ENCODE peak calls at places on chromosomes 5 and 9, in four cellular contexts. X is naive thymus-derived CD8-positive, alpha-beta T cell; R is GM12865; M is OCI-LY7. Z is an unnamed sample.

GRCh38 chr5:102666164-102666951 is 88.7 kb upstream of the PAM start:
- DNase-seq in R (no peak), M (no peak), X (no peak), Z (no peak)

GRCh38 chr5:166856771-166857170 is 1434.7 kb upstream of the WWC1 start:
- DNase-seq in R (no peak), X (no peak), M (no peak), Z (no peak)

GRCh38 chr9:35662437-35662836 is 2.6 kb downstream of the ARHGEF39 start:
- DNase-seq in R (no peak), M (no peak), X (no peak), Z (no peak)

GRCh38 chr5:58071566-58071965 is 388.3 kb downstream of the PLK2 start:
- DNase-seq in X (no peak), R (no peak), M (no peak), Z (no peak)

GRCh38 chr5:138354926-138355378 is 2.5 kb downstream of the KDM3B start:
- DNase-seq in M (peak; percentile 73), X (peak; percentile 12), R (peak; percentile 81), Z (peak; percentile 20)

GRCh38 chr5:141135030-141135717 is at the start of gene PCDHB5:
- DNase-seq in R (no peak), M (no peak), X (no peak), Z (no peak)

GRCh38 chr5:132354828-132355765 is 14.4 kb upstream of the SLC22A5 start:
- DNase-seq in R (no peak), X (no peak), M (no peak), Z (no peak)

GRCh38 chr9:129841071-129841470 is 5.8 kb downstream of the USP20 start:
- DNase-seq in R (no peak), X (no peak), M (no peak), Z (no peak)

GRCh38 chr5:54093081-54093492 is 217.3 kb downstream of the ARL15 start:
- DNase-seq in M (no peak), R (peak; percentile 15), X (no peak), Z (no peak)

GRCh38 chr5:142529626-142530278 is 156.1 kb downstream of the FGF1 start:
- DNase-seq in R (no peak), X (no peak), M (no peak), Z (no peak)

GRCh38 chr5:14781106-14781505 is 90.5 kb downstream of the ANKH start:
- DNase-seq in R (peak; percentile 24), M (no peak), X (no peak), Z (no peak)

GRCh38 chr9:133115604-133116345 is 5.3 kb downstream of the RALGDS start:
- DNase-seq in X (no peak), R (peak; percentile 94), M (no peak), Z (no peak)

GRCh38 chr5:97102010-97102470 is 40.4 kb downstream of the LIX1 start:
- DNase-seq in M (no peak), R (no peak), X (no peak), Z (no peak)